ENCODE peak calls at places on chromosome 19, in six cellular contexts. A is pancreas, E is bronchial epithelial cell, T is BJ, H is heart right ventricle, V is tibial artery. R is an unnamed sample.

GRCh38 chr19:54316746-54317107 is 3.8 kb upstream of the LILRA5 start:
- DNase-seq in A (no peak), H (no peak), T (no peak), V (no peak), E (no peak), R (no peak)

GRCh38 chr19:13154911-13155471 is 4.8 kb downstream of the IER2 start:
- DNase-seq in H (peak), V (peak), T (no peak), E (peak), A (peak), R (peak)

GRCh38 chr19:33950141-33950805 is 153.6 kb downstream of the KCTD15 start:
- DNase-seq in A (no peak), E (no peak), H (no peak), T (no peak), V (no peak), R (no peak)

GRCh38 chr19:4042064-4042730 is 24.5 kb downstream of the ZBTB7A start:
- DNase-seq in V (no peak), T (no peak), E (no peak), A (no peak), H (no peak), R (no peak)

GRCh38 chr19:34480971-34481821 is at the start of gene WTIP:
- DNase-seq in A (peak), T (no peak), E (peak), V (peak), H (peak), R (peak)

GRCh38 chr19:58021541-58022282 is 12.1 kb upstream of the ZSCAN1 start:
- DNase-seq in V (peak), H (peak), E (peak), A (no peak), T (no peak), R (peak)

GRCh38 chr19:1269478-1270167 is 491 bp downstream of the CIRBP start:
- DNase-seq in E (peak), A (peak), H (peak), T (no peak), V (peak), R (peak)

GRCh38 chr19:52453324-52454094 is at the start of gene ZNF578:
- DNase-seq in A (peak), V (peak), T (peak), E (peak), H (peak), R (peak)

GRCh38 chr19:39412867-39413268 is 399 bp downstream of the PLEKHG2 start:
- DNase-seq in A (no peak), V (peak), T (no peak), E (no peak), H (no peak), R (no peak)
- TF ChIP-seq CTCF in A (no peak), V (no peak), T (no peak), E (no peak), H (no peak), R (no peak)

DNA sequence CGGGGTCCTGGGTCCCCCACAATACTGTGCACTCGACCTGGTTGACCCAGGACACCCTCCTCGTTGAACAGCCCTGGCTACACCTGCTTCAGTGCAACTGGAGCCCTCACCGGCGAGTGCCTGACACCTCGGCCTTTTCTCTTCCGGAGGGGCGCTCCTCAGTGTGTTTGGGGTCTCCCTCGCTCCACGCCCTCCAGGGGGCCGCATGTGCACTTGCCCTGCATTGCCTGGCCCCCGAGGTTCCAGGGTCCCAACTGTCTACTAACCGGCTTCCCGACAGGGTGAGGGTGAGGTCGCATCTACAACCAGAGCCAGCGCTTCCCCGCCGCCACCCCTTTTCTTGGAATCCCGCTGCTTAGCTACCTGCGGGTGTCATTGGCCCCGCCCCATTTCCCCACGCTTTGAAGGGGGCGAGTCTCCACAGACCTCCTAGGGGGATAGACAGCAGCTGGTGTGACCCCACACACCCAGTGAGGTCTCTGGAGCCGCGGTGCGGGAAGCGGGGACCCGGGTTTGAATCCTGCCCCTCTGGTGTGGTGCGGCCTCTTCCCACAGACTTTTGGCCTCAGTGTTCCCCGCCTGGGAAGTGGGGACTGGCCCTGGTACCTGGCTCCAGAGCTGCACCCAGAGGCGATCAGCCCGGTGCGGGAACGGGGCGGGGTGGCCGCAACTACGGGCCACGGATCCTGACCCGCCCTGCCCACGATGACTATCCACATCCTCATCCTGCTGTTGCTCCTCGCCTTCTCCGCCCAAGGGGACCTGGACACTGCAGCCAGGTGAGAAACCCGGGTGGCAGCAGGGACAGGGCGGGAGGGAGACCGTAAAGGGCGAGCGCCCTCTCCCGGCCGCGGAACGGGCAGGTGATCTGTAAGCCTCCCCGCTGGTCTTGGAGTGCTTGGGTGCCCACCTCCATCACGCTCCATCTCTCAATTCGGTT is at the start of gene ADM5:
- DNase-seq in T (no peak), A (peak), E (peak), V (no peak), H (no peak), R (no peak)
- H3K4me3 ChIP-seq in T (peak), A (peak), E (peak), V (peak), H (peak), R (peak)

GRCh38 chr19:42089772-42090171 is 13.8 kb downstream of the ZNF574 start:
- DNase-seq in A (no peak), V (no peak), E (no peak), T (no peak), H (no peak), R (no peak)

GRCh38 chr19:42090687-42091086 is 14.7 kb downstream of the ZNF574 start:
- DNase-seq in E (no peak), H (no peak), V (no peak), A (no peak), T (no peak), R (no peak)

GRCh38 chr19:42092350-42092749 is 16.4 kb downstream of the ZNF574 start:
- DNase-seq in E (no peak), A (no peak), H (no peak), T (no peak), V (no peak), R (peak)

GRCh38 chr19:42093505-42093904 is 17.5 kb downstream of the ZNF574 start:
- DNase-seq in E (no peak), V (no peak), H (no peak), T (no peak), A (no peak), R (no peak)

DNA sequence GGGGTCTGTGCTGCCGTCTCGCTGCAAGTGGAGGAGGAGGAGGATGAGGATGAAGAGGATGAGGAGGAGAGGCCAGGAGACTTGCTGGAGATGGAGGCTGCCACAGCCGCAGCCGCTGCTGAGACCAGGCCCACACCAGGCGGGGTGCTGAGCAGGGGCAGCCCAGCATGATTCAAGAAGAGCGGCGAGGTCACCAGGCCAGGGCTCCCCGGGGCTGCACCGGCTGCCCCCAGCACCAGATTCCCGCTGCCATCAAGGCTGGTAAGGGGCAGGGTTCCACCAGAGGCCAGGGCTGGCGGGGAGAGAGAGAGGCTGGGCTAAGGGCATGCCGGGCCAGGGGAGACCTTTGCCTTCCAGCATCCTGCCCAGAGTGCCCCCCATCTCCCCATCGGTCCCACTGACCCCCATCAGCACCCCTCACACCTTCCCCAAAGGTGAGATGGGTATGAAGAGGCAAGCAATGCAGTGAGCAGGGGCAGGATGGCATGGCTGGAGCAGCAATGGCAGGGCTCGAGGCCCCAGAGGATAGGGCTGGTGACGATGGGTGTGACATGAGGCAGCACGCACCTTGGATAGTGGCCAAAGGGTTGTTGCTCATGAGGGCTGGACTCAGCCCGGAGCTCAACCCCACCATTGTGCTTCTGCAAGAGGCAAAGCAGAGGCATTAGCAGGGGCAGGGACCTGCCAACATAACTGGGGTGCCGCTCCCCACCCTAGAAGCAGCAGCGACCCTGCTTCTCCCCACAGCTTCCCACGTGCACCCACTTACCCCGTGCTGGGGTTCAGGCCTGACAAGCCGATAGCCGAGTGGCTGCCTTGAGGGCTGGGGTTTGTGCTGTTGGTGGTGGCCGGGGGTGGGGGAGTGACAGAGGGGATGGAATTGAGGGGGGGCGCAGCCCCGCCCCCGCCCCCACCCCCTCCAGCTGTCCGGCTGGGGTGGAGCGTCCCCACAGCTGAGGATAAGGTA is 15.6 kb downstream of the ZNF574 start:
- DNase-seq in T (no peak), E (peak), H (no peak), V (no peak), A (no peak), R (peak)
- TF ChIP-seq CTCF in T (no peak), E (no peak), H (no peak), V (no peak), A (no peak), R (no peak)

DNA sequence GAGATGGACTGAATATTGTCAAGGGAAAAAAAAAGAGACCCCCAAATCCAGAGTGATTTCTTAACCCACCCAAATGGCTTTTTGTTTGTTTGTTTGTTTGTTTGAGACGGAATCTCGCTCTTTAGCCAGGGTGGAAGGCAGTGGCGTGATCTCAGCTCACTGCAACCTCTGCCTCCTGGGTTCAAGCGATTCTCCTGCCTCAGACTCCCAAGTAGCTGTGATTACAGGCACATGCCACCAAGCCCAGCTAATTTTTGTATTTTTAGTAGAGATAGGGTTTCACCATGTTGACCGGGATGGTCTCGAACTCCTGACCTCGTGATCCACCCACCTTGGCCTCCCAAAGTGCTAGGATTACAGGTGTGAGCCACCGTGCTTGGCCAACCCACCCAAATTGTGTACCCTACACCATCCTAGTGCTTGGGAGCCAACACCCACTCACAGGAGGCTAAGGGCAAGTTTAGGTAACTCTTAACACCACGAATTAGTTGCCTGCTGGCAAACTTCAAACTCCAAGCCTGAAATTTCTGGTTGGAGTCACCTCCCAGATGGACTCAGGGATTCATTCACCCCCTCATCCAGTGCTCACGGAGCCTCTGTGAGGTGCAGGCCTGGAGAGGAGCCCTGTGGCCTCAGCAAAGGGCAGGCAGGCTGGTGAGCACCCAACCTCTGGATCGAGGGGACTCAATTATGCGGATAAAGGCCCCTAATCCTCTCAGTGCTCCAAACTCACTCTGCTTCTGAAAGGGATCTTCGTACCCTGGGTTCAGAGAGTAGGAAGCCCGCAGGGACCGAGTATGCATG is 37.6 kb downstream of the ACTN4 start:
- DNase-seq in A (peak), T (no peak), V (no peak), H (no peak), E (no peak), R (no peak)
- H3K4me3 ChIP-seq in A (no peak), T (no peak), V (no peak), H (no peak), E (no peak), R (no peak)

GRCh38 chr19:14473915-14474578 is 1.1 kb downstream of the PTGER1 start:
- DNase-seq in V (no peak), T (no peak), E (no peak), H (no peak), A (no peak), R (no peak)

GRCh38 chr19:14474827-14475226 is 327 bp downstream of the PTGER1 start:
- DNase-seq in T (no peak), H (no peak), E (no peak), V (no peak), A (no peak), R (no peak)

GRCh38 chr19:14476307-14476662 is 1.1 kb upstream of the PTGER1 start:
- DNase-seq in H (no peak), T (no peak), A (no peak), V (no peak), E (no peak), R (no peak)

GRCh38 chr19:14476663-14477401 is 1.7 kb upstream of the PTGER1 start:
- DNase-seq in V (peak), H (no peak), T (no peak), A (no peak), E (peak), R (peak)

DNA sequence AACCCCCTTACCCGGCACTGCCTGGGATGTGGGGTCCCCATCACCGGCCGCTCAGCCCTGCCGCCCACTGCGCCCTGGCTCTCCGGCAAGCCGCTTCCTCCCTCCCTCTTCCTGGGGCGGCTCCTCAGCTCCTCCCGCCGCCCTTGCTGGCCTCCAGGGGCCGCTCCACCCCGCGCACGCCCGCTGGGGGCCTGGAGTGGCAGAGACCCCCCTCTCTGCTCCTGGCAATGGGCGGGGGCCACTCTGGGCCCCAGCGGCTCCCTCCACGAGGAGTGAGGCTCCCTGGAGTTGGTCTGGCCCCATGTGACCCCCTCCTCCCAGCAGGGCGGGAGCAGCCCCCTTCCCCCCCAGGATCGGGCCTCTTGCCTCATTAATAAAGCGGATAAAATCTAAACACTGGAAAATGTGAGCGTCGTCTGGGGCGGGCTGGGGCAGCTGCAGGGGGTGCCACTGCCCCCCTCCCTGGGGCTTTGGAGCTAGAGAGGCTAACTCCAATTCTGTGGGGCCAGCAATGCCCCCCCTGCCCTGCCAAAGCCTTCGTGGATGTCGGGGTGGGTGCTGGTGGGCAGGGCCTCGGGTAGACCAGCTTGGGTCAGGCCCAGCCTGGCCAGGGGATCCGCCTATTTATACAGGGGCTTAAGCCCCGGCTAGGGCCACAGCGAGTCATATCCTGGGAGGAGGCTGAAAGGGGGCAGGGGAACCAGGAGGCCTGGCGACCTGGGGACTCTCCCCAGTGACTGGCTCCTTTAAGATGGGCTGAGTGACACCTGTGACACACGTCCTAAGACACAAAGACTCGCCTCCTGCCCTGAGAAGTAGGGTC is at the start of gene PTGER1:
- DNase-seq in E (no peak), V (no peak), A (no peak), T (no peak), H (no peak), R (no peak)
- TF ChIP-seq CTCF in E (peak), V (no peak), A (no peak), T (peak), H (no peak), R (peak)

R was measured in foreskin fibroblast.